ENCODE peak calls at places on chromosomes 12 and 14, in five cellular contexts. F is NCI-H748 treated with DMSO at 0.1 percent for 48 hours; P is stimulated activated effector memory CD8-positive, alpha-beta T cell treated with anti-CD3 and anti-CD28 coated beads, Interleukin-12 subunit alpha, Interleukin-12 subunit beta, amount 100 ng/mL, for 72 hours; O is Ammon's horn; T is left cardiac atrium. G is an unnamed sample.

GRCh38 chr12:59657266-59657665 is 61.4 kb downstream of the SLC16A7 start:
- DNase-seq in T (no peak), O (no peak), F (no peak), P (no peak), G (no peak)

GRCh38 chr12:124617615-124618014 is 50.2 kb upstream of the NCOR2 start:
- DNase-seq in F (peak), P (no peak), T (peak), O (peak), G (no peak)

GRCh38 chr14:31927348-31927826 is 149.7 kb upstream of the ARHGAP5 start:
- DNase-seq in F (no peak), O (peak), P (no peak), T (no peak), G (peak)

GRCh38 chr14:35140718-35141581 is 18.6 kb downstream of the PRORP start:
- DNase-seq in O (no peak), P (no peak), F (peak), T (no peak), G (no peak)

GRCh38 chr14:71703477-71703876 is 228.8 kb upstream of the RGS6 start:
- DNase-seq in O (peak), F (no peak), P (no peak), T (peak), G (no peak)

GRCh38 chr14:52080817-52081755 is 12.2 kb upstream of the NID2 start:
- DNase-seq in O (no peak), T (no peak), P (no peak), F (peak), G (peak)

GRCh38 chr14:53537421-53538315 is 384.5 kb upstream of the DDHD1 start:
- DNase-seq in F (no peak), T (no peak), P (no peak), O (no peak), G (no peak)

GRCh38 chr12:96237035-96237434 is 42.9 kb downstream of the ELK3 start:
- DNase-seq in F (no peak), O (no peak), P (no peak), T (no peak), G (no peak)

GRCh38 chr12:6821271-6821673 is 349 bp upstream of the GPR162 start:
- DNase-seq in P (no peak), T (peak), F (peak), O (peak), G (peak)

GRCh38 chr14:52703225-52703624 is 3.8 kb upstream of the PSMC6 start:
- DNase-seq in F (no peak), P (no peak), T (peak), O (peak), G (peak)

GRCh38 chr12:95703986-95704385 is 86.6 kb downstream of the NTN4 start:
- DNase-seq in O (no peak), T (no peak), P (no peak), F (no peak), G (no peak)

GRCh38 chr14:100132903-100133510 is 26.4 kb downstream of the DEGS2 start:
- DNase-seq in F (no peak), P (no peak), T (no peak), O (no peak), G (no peak)

GRCh38 chr12:114967187-114967586 is 283.2 kb upstream of the TBX3 start:
- DNase-seq in T (no peak), O (no peak), F (no peak), P (no peak), G (no peak)

GRCh38 chr12:102824218-102824835 is 92.7 kb downstream of the PAH start:
- DNase-seq in P (no peak), F (no peak), O (no peak), T (peak), G (no peak)

GRCh38 chr12:58310368-58310767 is 369.0 kb downstream of the ATP23 start:
- DNase-seq in O (no peak), P (no peak), F (no peak), T (no peak), G (no peak)

GRCh38 chr14:70280931-70281330 is 78.6 kb downstream of the COX16 start:
- DNase-seq in O (no peak), T (no peak), F (no peak), P (no peak), G (no peak)

GRCh38 chr12:122023339-122024131 is 1.9 kb downstream of the BCL7A start:
- DNase-seq in F (no peak), O (peak), T (peak), P (peak), G (peak)

GRCh38 chr14:20614038-20614840 is 23.1 kb upstream of the RNASE12 start:
- DNase-seq in F (peak), P (no peak), T (no peak), O (no peak), G (no peak)

GRCh38 chr14:104682107-104682593 is 7.3 kb upstream of the INF2 start:
- DNase-seq in O (no peak), F (no peak), T (no peak), P (no peak), G (no peak)

GRCh38 chr12:114692558-114693531 is 8.9 kb upstream of the TBX3 start:
- DNase-seq in F (no peak), O (no peak), T (no peak), P (no peak), G (no peak)

GRCh38 chr12:14417717-14418116 is 52.2 kb downstream of the ATF7IP start:
- DNase-seq in F (no peak), T (peak), O (peak), P (peak), G (peak)